ENCODE peak calls at places on chromosomes 4 and X, in four cellular contexts. A is GM12891, L is K562, E is H1. M is an unnamed sample.

GRCh38 chr4:9870165-9870564 is 88.7 kb downstream of the DRD5 start:
- DNase-seq in A (no peak), E (no peak), L (no peak), M (no peak)

GRCh38 chrX:46574941-46575381 is 1.4 kb downstream of the CHST7 start:
- DNase-seq in E (no peak), A (no peak), L (no peak), M (no peak)

GRCh38 chr4:111512081-111512774 is 633.0 kb upstream of the FAM241A start:
- DNase-seq in A (no peak), E (no peak), L (no peak), M (no peak)

GRCh38 chrX:46873746-46874145 is 36.9 kb downstream of the RP2 start:
- DNase-seq in E (no peak), A (no peak), L (no peak), M (no peak)

GRCh38 chrX:153879741-153880439 is 6.1 kb downstream of the L1CAM start:
- DNase-seq in E (no peak), A (no peak), L (no peak), M (peak)

GRCh38 chr4:38344929-38345328 is 319.1 kb upstream of the KLF3 start:
- DNase-seq in L (no peak), A (no peak), E (no peak), M (no peak)

GRCh38 chr4:94534401-94535312 is 82.9 kb downstream of the PDLIM5 start:
- DNase-seq in E (no peak), A (no peak), L (peak), M (no peak)

GRCh38 chrX:12210196-12210815 is 72.0 kb downstream of the FRMPD4 start:
- DNase-seq in A (no peak), E (no peak), L (no peak), M (no peak)

GRCh38 chrX:109760922-109761250 is 27.8 kb upstream of the ACSL4 start:
- DNase-seq in A (no peak), E (no peak), L (no peak), M (no peak)

GRCh38 chr4:40016007-40016406 is 38.3 kb upstream of the PDS5A start:
- DNase-seq in E (no peak), L (no peak), A (no peak), M (no peak)

GRCh38 chrX:117835034-117835433 is 281.6 kb downstream of the KLHL13 start:
- DNase-seq in E (no peak), A (no peak), L (no peak), M (no peak)

GRCh38 chr4:26861434-26862186 is 969 bp downstream of the STIM2 start:
- DNase-seq in A (no peak), E (peak), L (peak), M (peak)

GRCh38 chr4:78691971-78692814 is 84.0 kb upstream of the BMP2K start:
- DNase-seq in L (peak), E (no peak), A (no peak), M (no peak)

GRCh38 chr4:133839326-133839725 is 362.3 kb downstream of the PABPC4L start:
- DNase-seq in E (no peak), A (no peak), L (no peak), M (no peak)

GRCh38 chr4:119289313-119289712 is 32.6 kb downstream of the FABP2 start:
- DNase-seq in A (no peak), E (no peak), L (no peak), M (no peak)

GRCh38 chr4:165308606-165309005 is 18.9 kb upstream of the MSMO1 start:
- DNase-seq in L (no peak), E (no peak), A (no peak), M (no peak)

GRCh38 chrX:104318330-104319009 is 63.7 kb upstream of the ESX1 start:
- DNase-seq in E (no peak), A (no peak), L (no peak), M (no peak)

GRCh38 chrX:117752745-117753144 is 363.9 kb downstream of the KLHL13 start:
- DNase-seq in E (no peak), L (no peak), A (peak), M (no peak)

GRCh38 chr4:184769285-184769825 is 35.5 kb upstream of the CENPU start:
- DNase-seq in A (no peak), E (no peak), L (no peak), M (no peak)

GRCh38 chr4:15414601-15415091 is 13.2 kb upstream of the C1QTNF7 start:
- DNase-seq in L (no peak), E (no peak), A (no peak), M (no peak)

GRCh38 chr4:32858971-32859370 is 2138.8 kb downstream of the PCDH7 start:
- DNase-seq in L (no peak), E (no peak), A (no peak), M (no peak)

GRCh38 chr4:119209077-119209476 is 3.4 kb upstream of the USP53 start:
- DNase-seq in E (no peak), A (no peak), L (peak), M (no peak)

GRCh38 chr4:181548873-181549541 is 694.2 kb upstream of the TENM3 start:
- DNase-seq in E (no peak), A (no peak), L (no peak), M (no peak)
- TF ChIP-seq TAF1 in E (no peak), A (no peak), L (no peak), M (no peak)

DNA sequence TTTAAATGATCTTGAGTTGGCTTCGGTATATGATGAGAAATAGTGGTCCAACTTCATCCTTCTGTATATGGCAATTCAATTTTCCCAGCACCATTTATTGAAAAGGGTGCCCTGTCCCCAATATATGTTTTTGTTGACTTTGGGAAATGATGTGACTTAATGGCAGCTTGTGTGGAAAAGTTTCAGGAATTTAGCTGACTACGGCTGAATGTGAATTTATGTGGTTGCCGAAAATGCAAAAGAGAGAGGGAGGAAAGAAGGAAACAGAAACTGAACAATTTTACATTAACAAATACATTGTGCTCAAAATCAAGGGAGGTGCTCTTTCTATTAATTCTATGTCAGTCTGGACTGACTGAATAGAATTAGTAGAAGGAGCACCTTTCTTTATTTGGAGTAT is 101.8 kb upstream of the CYSLTR1 start:
- DNase-seq in A (no peak), L (no peak), E (no peak), M (no peak)
- TF ChIP-seq POLR2A in A (no peak), L (no peak), E (no peak), M (no peak)

DNA sequence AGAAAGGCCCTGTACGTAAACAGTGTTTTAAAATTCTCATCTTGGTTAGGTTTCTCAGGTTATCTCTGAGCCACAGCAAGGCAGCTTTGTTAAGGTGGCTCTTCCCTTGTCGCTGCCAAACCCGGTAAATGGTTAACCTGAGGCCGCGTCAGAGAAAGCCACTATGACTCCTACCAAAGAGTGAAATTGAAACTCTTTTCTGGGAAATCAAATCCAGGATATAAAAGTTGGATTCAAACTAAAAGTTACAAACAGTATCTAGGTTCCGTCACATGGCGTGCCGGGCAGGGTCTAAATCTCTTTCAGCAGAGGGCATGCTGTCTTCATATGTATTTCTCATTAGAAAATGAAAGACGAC is 433 bp downstream of the MMAA start:
- DNase-seq in E (no peak), L (no peak), A (no peak), M (no peak)
- TF ChIP-seq TAF1 in E (no peak), L (no peak), A (no peak), M (no peak)

DNA sequence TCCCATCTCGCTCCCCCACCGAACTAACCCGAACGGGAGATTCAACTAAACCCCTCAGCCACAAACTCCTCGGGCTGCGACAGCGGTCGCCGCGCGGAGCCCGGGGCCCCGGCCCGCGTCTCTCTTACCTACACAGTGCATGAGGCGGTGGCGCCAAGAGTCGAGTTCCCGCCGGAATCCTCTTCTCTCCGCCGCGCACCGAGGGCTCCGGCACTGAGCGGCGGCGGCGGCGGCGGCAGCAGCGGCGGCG is 160 bp downstream of the LCORL start:
- DNase-seq in A (no peak), E (no peak), L (no peak), M (no peak)
- TF ChIP-seq POLR2A in A (no peak), E (peak), L (peak), M (no peak)

GRCh38 chr4:11878241-11878640 is 449.5 kb upstream of the HS3ST1 start:
- DNase-seq in L (no peak), A (no peak), E (no peak), M (no peak)
- TF ChIP-seq TAF1 in L (no peak), A (no peak), E (no peak), M (no peak)

GRCh38 chrX:115968436-115969252 is 201.9 kb upstream of the AGTR2 start:
- DNase-seq in A (no peak), L (no peak), E (peak), M (no peak)
- TF ChIP-seq POLR2A in A (no peak), L (no peak), E (peak), M (no peak)

GRCh38 chr4:41887322-41887721 is 47.9 kb upstream of the TMEM33 start:
- DNase-seq in L (no peak), A (no peak), E (no peak), M (no peak)

GRCh38 chr4:41885456-41885855 is 49.8 kb upstream of the TMEM33 start:
- DNase-seq in L (no peak), E (no peak), A (no peak), M (no peak)

GRCh38 chr4:41890085-41890484 is 45.1 kb upstream of the TMEM33 start:
- DNase-seq in L (no peak), E (no peak), A (no peak), M (no peak)

GRCh38 chr4:41889328-41889727 is 45.9 kb upstream of the TMEM33 start:
- DNase-seq in A (no peak), L (no peak), E (no peak), M (no peak)

DNA sequence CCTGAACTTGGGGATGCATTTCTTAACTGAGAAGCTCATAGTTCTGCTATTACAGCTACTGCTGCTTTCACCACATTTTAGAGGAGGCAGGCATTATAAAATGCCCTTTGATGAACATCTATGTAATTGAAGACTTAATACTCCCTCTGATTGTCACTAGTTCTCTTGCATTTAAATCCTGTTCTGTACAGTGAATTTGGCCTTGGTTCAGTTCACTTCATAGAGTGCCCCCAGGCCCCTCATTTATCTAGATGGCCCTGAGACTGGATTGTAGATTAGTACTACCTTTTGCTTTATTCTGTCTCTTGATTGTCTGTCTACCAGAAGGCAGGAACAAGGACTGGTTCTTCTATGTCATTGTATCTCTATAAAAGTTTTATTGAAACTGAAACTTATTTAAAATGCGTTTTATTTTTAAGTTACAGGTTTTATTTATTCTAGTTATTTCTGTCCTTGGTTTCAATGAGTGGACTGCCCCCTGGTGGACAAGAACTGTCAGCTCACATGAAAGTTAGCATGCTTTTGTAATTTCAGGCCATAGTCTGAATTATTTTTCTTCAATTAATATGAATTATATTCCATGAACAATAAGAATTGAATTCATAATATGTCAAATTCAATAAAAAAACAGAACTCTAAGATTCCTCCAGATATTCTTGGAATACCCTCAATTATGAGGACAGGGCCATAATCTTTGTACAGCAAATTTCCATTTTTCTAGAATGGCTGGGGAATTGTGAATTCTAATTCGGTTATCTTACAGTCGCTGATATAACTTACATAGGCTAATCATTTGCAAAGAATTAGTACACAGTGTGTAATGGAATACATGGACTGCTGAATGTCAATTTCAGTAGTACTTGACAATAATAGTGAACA is 47.2 kb upstream of the TMEM33 start:
- DNase-seq in L (peak), A (no peak), E (no peak), M (no peak)
- TF ChIP-seq TAF1 in L (no peak), A (no peak), E (no peak), M (no peak)

M was measured in GM12892.